ENCODE peak calls at places on chromosomes 2 and 18, in four cellular contexts. I is stimulated activated naive CD4-positive, alpha-beta T cell; B is H7; C is effector memory CD4-positive, alpha-beta T cell. K is an unnamed sample.

GRCh38 chr2:160878622-160879021 is 281.6 kb upstream of the TANK start:
- DNase-seq in I (no peak), B (no peak), C (no peak), K (no peak)

GRCh38 chr2:170847716-170848115 is 31.0 kb downstream of the GAD1 start:
- DNase-seq in I (no peak), B (no peak), C (no peak), K (no peak)

GRCh38 chr2:124254621-124255020 is 229.5 kb downstream of the CNTNAP5 start:
- DNase-seq in I (no peak), B (no peak), C (no peak), K (no peak)

GRCh38 chr2:173099804-173100203 is 24.2 kb downstream of the MAP3K20 start:
- DNase-seq in I (no peak), B (no peak), C (no peak), K (no peak)

GRCh38 chr2:15993232-15993610 is 52.9 kb downstream of the MYCN start:
- DNase-seq in I (no peak), B (no peak), C (no peak), K (no peak)

GRCh38 chr18:48706630-48707206 is 167.9 kb downstream of the CTIF start:
- DNase-seq in I (no peak), B (no peak), C (no peak), K (no peak)

GRCh38 chr2:106094101-106094860 is 99.8 kb downstream of the UXS1 start:
- DNase-seq in I (peak), B (no peak), C (peak), K (peak)

GRCh38 chr2:230668184-230668938 is 44.3 kb upstream of the CAB39 start:
- DNase-seq in I (no peak), B (no peak), C (no peak), K (no peak)

GRCh38 chr2:233801357-233802131 is 23.4 kb downstream of the MROH2A start:
- DNase-seq in I (no peak), B (peak), C (no peak), K (no peak)

GRCh38 chr2:237422309-237422708 is 8.3 kb upstream of the COL6A3 start:
- DNase-seq in I (no peak), B (no peak), C (no peak), K (no peak)

GRCh38 chr2:170930132-170931109 is 1.4 kb downstream of the GORASP2 start:
- DNase-seq in I (peak), B (peak), C (peak), K (peak)

GRCh38 chr2:16048466-16048865 is 108.1 kb downstream of the MYCN start:
- DNase-seq in I (no peak), B (no peak), C (no peak), K (no peak)

GRCh38 chr18:30106356-30106755 is 936.2 kb downstream of the DSC3 start:
- DNase-seq in I (no peak), B (no peak), C (no peak), K (no peak)

GRCh38 chr2:216188956-216189355 is 79.8 kb downstream of the XRCC5 start:
- DNase-seq in I (no peak), B (no peak), C (no peak), K (no peak)

GRCh38 chr2:206700141-206700540 is 18.1 kb downstream of the DYTN start:
- DNase-seq in I (no peak), B (no peak), C (no peak), K (no peak)

GRCh38 chr2:128784626-128785306 is 466.1 kb upstream of the HS6ST1 start:
- DNase-seq in I (no peak), B (peak), C (no peak), K (no peak)

GRCh38 chr2:115294999-115295398 is 852.6 kb downstream of the DPP10 start:
- DNase-seq in I (no peak), B (no peak), C (no peak), K (no peak)

GRCh38 chr18:59428018-59428417 is 69.0 kb upstream of the LMAN1 start:
- DNase-seq in I (no peak), B (no peak), C (no peak), K (no peak)

GRCh38 chr2:16037808-16038457 is 97.6 kb downstream of the MYCN start:
- DNase-seq in I (no peak), B (no peak), C (no peak), K (no peak)

GRCh38 chr2:62410015-62410453 is 96.0 kb downstream of the TMEM17 start:
- DNase-seq in I (no peak), B (no peak), C (no peak), K (no peak)

GRCh38 chr2:168798076-168798887 is 4.2 kb upstream of the NOSTRIN start:
- DNase-seq in I (no peak), B (peak), C (no peak), K (no peak)

GRCh38 chr2:238502956-238503791 is 76.4 kb downstream of the ASB1 start:
- DNase-seq in I (no peak), B (peak), C (no peak), K (no peak)